ENCODE peak calls at places on chromosomes 13 and 19, in eight cellular contexts. C is MM.1S; A is pancreas; H is upper lobe of left lung; Y is CD4-positive, alpha-beta memory T cell; L is neuronal stem cell; E is hepatocyte; T is CD8-positive, alpha-beta memory T cell. K is an unnamed sample.

GRCh38 chr13:110826861-110827672 is 87.8 kb downstream of the ANKRD10 start:
- DNase-seq in C (no peak), A (no peak), H (no peak), Y (no peak), L (no peak), E (no peak), T (no peak), K (no peak)

GRCh38 chr13:32829676-32830091 is 186.5 kb upstream of the KL start:
- DNase-seq in C (peak; percentile 21), A (no peak), H (no peak), Y (no peak), L (no peak), E (peak; percentile 54), T (no peak), K (no peak)

GRCh38 chr13:29543230-29544215 is 52.0 kb downstream of the SLC7A1 start:
- DNase-seq in C (no peak), A (no peak), H (no peak), Y (no peak), L (no peak), E (peak; percentile 39), T (no peak), K (no peak)

GRCh38 chr19:43798546-43799409 is 3.5 kb downstream of the LYPD5 start:
- DNase-seq in C (no peak), A (peak; percentile 53), H (peak; percentile 53), Y (peak; percentile 35), L (no peak), E (peak; percentile 87), T (peak; percentile 37), K (no peak)

GRCh38 chr13:29996316-29996715 is 145.9 kb upstream of the UBL3 start:
- DNase-seq in C (no peak), A (no peak), H (no peak), Y (no peak), L (no peak), E (no peak), T (no peak), K (no peak)

GRCh38 chr19:391199-391557 is 17.8 kb downstream of the C2CD4C start:
- DNase-seq in C (no peak), A (no peak), H (no peak), Y (no peak), L (no peak), E (no peak), T (no peak), K (no peak)

GRCh38 chr13:110123041-110123809 is 183.7 kb downstream of the COL4A1 start:
- DNase-seq in C (no peak), A (no peak), H (no peak), Y (no peak), L (no peak), E (no peak), T (no peak), K (no peak)

GRCh38 chr13:37141011-37141410 is 35.5 kb upstream of the CSNK1A1L start:
- DNase-seq in C (no peak), A (no peak), H (no peak), Y (no peak), L (no peak), E (no peak), T (no peak), K (no peak)

GRCh38 chr19:1236566-1236965 is 1.2 kb downstream of the CBARP start:
- DNase-seq in C (no peak), A (no peak), H (no peak), Y (no peak), L (no peak), E (no peak), T (no peak), K (no peak)

GRCh38 chr13:99868767-99869166 is 102.8 kb downstream of the ZIC5 start:
- DNase-seq in C (no peak), A (no peak), H (no peak), Y (no peak), L (no peak), E (no peak), T (no peak), K (no peak)

GRCh38 chr13:43528992-43529391 is 257.8 kb downstream of the ENOX1 start:
- DNase-seq in C (no peak), A (no peak), H (no peak), Y (no peak), L (no peak), E (no peak), T (no peak), K (no peak)

GRCh38 chr19:17327654-17328516 is 6.8 kb downstream of the ANO8 start:
- DNase-seq in C (no peak), A (no peak), H (peak; percentile 86), Y (peak; percentile 51), L (peak; percentile 84), E (peak; percentile 89), T (peak; percentile 59), K (no peak)

GRCh38 chr13:110617326-110618072 is 2.2 kb downstream of the NAXD start:
- DNase-seq in C (no peak), A (peak; percentile 69), H (peak; percentile 54), Y (no peak), L (no peak), E (peak; percentile 69), T (no peak), K (no peak)

GRCh38 chr13:100230813-100231575 is 142.1 kb downstream of the PCCA start:
- DNase-seq in C (peak; percentile 52), A (no peak), H (no peak), Y (no peak), L (no peak), E (no peak), T (no peak), K (no peak)

GRCh38 chr13:98396071-98396710 is 180.7 kb downstream of the STK24 start:
- DNase-seq in C (no peak), A (no peak), H (no peak), Y (no peak), L (no peak), E (no peak), T (no peak), K (no peak)

GRCh38 chr13:84080748-84081530 is 198.7 kb upstream of the SLITRK1 start:
- DNase-seq in C (no peak), A (no peak), H (no peak), Y (no peak), L (no peak), E (no peak), T (no peak), K (no peak)

GRCh38 chr19:2247433-2248101 is 1.6 kb upstream of the AMH start:
- DNase-seq in C (no peak), A (no peak), H (no peak), Y (no peak), L (no peak), E (no peak), T (no peak), K (no peak)
- H3K36me3 ChIP-seq in C (peaks cover 32% of the 10 kb centered on the region), A (peaks cover 4% of the 10 kb centered on the region), H (peaks cover 43% of the 10 kb centered on the region), Y (peaks cover 56% of the 10 kb centered on the region), L (peaks cover 44% of the 10 kb centered on the region), E (no peaks in the 10 kb centered on the region), T (peaks cover 43% of the 10 kb centered on the region), K (peaks cover 54% of the 10 kb centered on the region)

GRCh38 chr19:10105241-10106099 is 692 bp upstream of the PPAN start:
- DNase-seq in C (no peak), A (no peak), H (no peak), Y (no peak), L (no peak), E (no peak), T (peak; percentile 67), K (no peak)
- H3K4me3 ChIP-seq in C (peak overlapping the region; percentile 53), A (no peak overlapping the region), H (peak overlapping the region; percentile 80), Y (peak overlapping the region; percentile 58), L (no peak overlapping the region), E (no peak overlapping the region), T (peak overlapping the region; percentile 32), K (peak overlapping the region; percentile 99)

DNA sequence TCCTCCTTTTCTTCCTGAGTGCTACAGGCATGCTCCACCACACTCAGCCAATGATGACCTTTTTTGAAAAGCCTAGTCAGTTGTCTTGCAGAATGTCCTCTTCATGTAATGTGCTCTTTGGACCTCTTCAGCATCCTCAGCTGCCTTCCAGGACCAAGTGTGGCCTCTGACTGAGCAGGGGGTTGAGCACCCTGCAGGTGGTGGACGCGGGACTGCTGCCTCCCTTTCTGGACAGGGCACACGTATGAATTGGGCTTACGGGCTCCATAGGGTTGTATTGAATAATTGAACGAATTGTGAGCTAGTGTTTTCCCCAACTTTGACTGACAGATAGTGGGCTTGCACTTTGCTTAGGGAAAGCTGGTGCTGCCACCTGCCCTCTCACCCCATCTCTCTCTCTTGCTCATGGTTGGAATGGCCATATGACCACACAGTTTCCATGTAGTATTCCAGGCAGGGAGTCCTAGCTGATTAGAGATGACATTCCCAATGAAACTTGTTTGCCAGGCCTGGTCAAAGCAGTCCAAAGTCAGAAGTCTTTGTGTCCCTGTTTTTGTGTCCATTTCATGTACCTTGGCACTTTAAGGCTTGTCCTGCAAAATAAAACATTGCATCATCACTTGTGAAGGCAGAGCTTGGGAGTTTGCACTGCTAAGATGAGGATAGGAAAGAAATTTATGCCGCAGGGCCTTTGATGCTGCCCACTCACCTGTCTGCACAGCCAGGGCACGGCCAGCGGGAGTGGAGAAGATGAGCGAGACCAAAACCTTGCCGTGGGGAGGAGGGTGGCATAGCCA is 76.3 kb upstream of the NPAS1 start:
- DNase-seq in C (no peak), A (no peak), H (no peak), Y (no peak), L (no peak), E (no peak), T (no peak), K (no peak)
- H3K27ac ChIP-seq in C (no peak overlapping the region), A (no peak overlapping the region), H (no peak overlapping the region), Y (no peak overlapping the region), L (no peak overlapping the region), E (peak overlapping the region; percentile 90), T (no peak overlapping the region), K (peak overlapping the region; percentile 85)

GRCh38 chr13:45336025-45336800 is 4.8 kb downstream of the TPT1 start:
- DNase-seq in C (no peak), A (no peak), H (no peak), Y (no peak), L (no peak), E (no peak), T (no peak), K (no peak)
- H3K36me3 ChIP-seq in C (peaks cover 12% of the 10 kb centered on the region), A (peaks cover 9% of the 10 kb centered on the region), H (peaks cover 40% of the 10 kb centered on the region), Y (peaks cover 34% of the 10 kb centered on the region), L (peaks cover 32% of the 10 kb centered on the region), E (peaks cover 13% of the 10 kb centered on the region), T (peaks cover 38% of the 10 kb centered on the region), K (peaks cover 60% of the 10 kb centered on the region)

DNA sequence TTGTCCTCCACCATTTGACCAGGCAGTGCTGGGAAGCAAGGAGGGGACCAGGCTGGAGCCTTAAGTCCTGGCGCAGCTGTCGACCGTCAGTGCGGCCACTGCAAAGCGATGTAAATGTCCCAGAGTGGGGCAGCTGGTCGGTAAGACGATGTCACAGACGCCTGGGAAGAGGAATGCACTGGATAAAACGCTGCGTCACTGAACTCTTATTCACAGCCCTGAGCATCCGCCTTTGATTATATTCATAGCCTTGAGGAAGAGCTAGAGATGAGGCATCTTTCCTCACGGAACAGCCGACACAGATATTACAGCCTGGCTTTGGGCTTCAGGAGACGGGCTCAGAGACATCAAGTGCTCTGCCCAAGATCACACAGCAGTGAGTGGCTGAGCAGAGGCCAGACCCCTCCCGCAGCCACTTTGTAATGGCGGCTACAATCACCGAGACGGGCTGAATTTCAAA is 17.6 kb upstream of the TUBGCP3 start:
- DNase-seq in C (no peak), A (no peak), H (no peak), Y (no peak), L (no peak), E (no peak), T (no peak), K (no peak)
- H3K4me3 ChIP-seq in C (no peak overlapping the region), A (no peak overlapping the region), H (peak overlapping the region; percentile 52), Y (no peak overlapping the region), L (no peak overlapping the region), E (peak overlapping the region; percentile 17), T (peak overlapping the region; percentile 43), K (peak overlapping the region; percentile 62)

DNA sequence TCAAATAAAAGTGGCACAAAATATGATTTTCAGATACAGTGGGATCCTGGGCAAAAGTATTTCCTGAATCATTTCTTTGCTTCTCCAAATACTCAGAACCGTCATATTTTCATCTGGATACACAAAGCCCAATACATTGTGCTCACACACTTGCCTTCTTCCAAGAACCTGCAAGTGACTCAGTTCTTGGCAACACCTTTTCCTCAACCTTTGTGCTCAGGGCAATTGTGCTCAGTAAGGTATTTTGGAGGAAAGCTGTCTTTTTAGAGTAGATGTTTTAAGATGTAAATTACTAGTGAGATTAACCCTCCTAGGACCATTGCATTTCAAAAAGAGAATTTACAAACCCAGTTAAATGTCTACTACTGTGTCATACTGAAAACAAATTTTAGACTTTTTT is 233.5 kb downstream of the EFNB2 start:
- DNase-seq in C (no peak), A (no peak), H (no peak), Y (no peak), L (no peak), E (no peak), T (no peak), K (no peak)
- H3K27ac ChIP-seq in C (no peak overlapping the region), A (no peak overlapping the region), H (no peak overlapping the region), Y (no peak overlapping the region), L (no peak overlapping the region), E (no peak overlapping the region), T (no peak overlapping the region), K (no peak overlapping the region)